ENCODE peak calls at places on chromosomes 7 and 10, in five cellular contexts. D is fibroblast of mammary gland; K is colonic mucosa; A is stimulated activated CD4-positive, alpha-beta T cell treated with anti-CD3 and anti-CD28 coated beads, Interleukin-4, amount 100 ng/mL, for 24 hours; G is mesenchymal stem cell. R is an unnamed sample.

GRCh38 chr10:103594326-103594725 is 100.8 kb downstream of the NEURL1 start:
- DNase-seq in D (no peak), G (no peak), K (no peak), A (no peak), R (no peak)

GRCh38 chr7:4682621-4683042 is 537 bp downstream of the FOXK1 start:
- DNase-seq in A (peak; percentile 29), K (peak; percentile 46), G (peak; percentile 49), D (no peak), R (peak; percentile 24)

GRCh38 chr7:106521115-106521514 is 139.8 kb downstream of the CCDC71L start:
- DNase-seq in A (peak; percentile 10), G (no peak), K (no peak), D (no peak), R (no peak)

GRCh38 chr10:129768437-129769355 is 195.4 kb downstream of the EBF3 start:
- DNase-seq in K (peak; percentile 10), G (no peak), A (no peak), D (no peak), R (no peak)

GRCh38 chr10:46546591-46547330 is 9.7 kb downstream of the GPRIN2 start:
- DNase-seq in A (peak; percentile 3), K (peak; percentile 19), D (no peak), G (no peak), R (no peak)

GRCh38 chr10:88066876-88067275 is 203.5 kb downstream of the PTEN start:
- DNase-seq in D (no peak), A (no peak), K (no peak), G (no peak), R (no peak)

GRCh38 chr7:30470783-30471182 is 7.8 kb downstream of the NOD1 start:
- DNase-seq in D (peak; percentile 92), G (peak; percentile 92), K (peak; percentile 57), A (no peak), R (no peak)

GRCh38 chr7:157339777-157340677 is 3.2 kb downstream of the DNAJB6 start:
- DNase-seq in G (peak; percentile 76), A (peak; percentile 75), K (peak; percentile 74), D (peak; percentile 78), R (peak; percentile 49)

GRCh38 chr7:107069457-107069856 is 25.0 kb downstream of the PRKAR2B start:
- DNase-seq in A (no peak), K (no peak), G (peak; percentile 46), D (no peak), R (no peak)

GRCh38 chr10:102835007-102835482 is 2.2 kb downstream of the CYP17A1 start:
- DNase-seq in G (peak; percentile 80), D (peak; percentile 77), K (peak; percentile 80), A (peak; percentile 82), R (peak; percentile 60)

GRCh38 chr10:70459061-70459770 is 17.7 kb upstream of the NODAL start:
- DNase-seq in G (no peak), A (no peak), K (no peak), D (no peak), R (no peak)

GRCh38 chr7:155252388-155252957 is 45.2 kb upstream of the INSIG1 start:
- DNase-seq in D (peak; percentile 56), A (no peak), K (no peak), G (no peak), R (no peak)

GRCh38 chr10:17316488-17317170 is 88.6 kb downstream of the VIM start:
- DNase-seq in D (no peak), A (no peak), K (no peak), G (no peak), R (no peak)

GRCh38 chr7:159098795-159099194 is 45.9 kb downstream of the VIPR2 start:
- DNase-seq in D (no peak), G (no peak), A (no peak), K (no peak), R (no peak)

GRCh38 chr7:66181845-66182244 is 23.3 kb upstream of the TPST1 start:
- DNase-seq in D (no peak), G (no peak), A (no peak), K (no peak), R (no peak)

GRCh38 chr10:114766470-114766869 is 55.1 kb upstream of the FHIP2A start:
- DNase-seq in D (no peak), K (peak; percentile 54), G (no peak), A (no peak), R (no peak)

GRCh38 chr7:144069511-144069910 is at the start of gene OR2A25:
- DNase-seq in A (no peak), K (no peak), D (no peak), G (no peak), R (no peak)

GRCh38 chr7:561631-562393 is 42.2 kb upstream of the PDGFA start:
- DNase-seq in A (no peak), K (peak; percentile 48), G (no peak), D (no peak), R (no peak)

GRCh38 chr7:22082886-22083710 is 137.4 kb upstream of the CDCA7L start:
- DNase-seq in D (peak; percentile 59), A (peak; percentile 82), K (peak; percentile 95), G (peak; percentile 86), R (peak; percentile 70)

GRCh38 chr7:83150310-83150709 is 12.4 kb downstream of the PCLO start:
- DNase-seq in A (no peak), G (no peak), D (no peak), K (no peak), R (no peak)

GRCh38 chr7:30980751-30981150 is 17.0 kb downstream of the GHRHR start:
- DNase-seq in G (no peak), A (no peak), K (no peak), D (no peak), R (no peak)

GRCh38 chr7:27110163-27110976 is 7.9 kb upstream of the HOXA2 start:
- DNase-seq in G (peak; percentile 67), K (peak; percentile 86), D (peak; percentile 69), A (no peak), R (no peak)

GRCh38 chr7:70434376-70434775 is 697.6 kb upstream of the GALNT17 start:
- DNase-seq in K (no peak), D (peak; percentile 11), G (no peak), A (no peak), R (no peak)

GRCh38 chr10:100014129-100014762 is 4.5 kb upstream of the DNMBP start:
- DNase-seq in G (no peak), A (no peak), D (no peak), K (no peak), R (no peak)

GRCh38 chr7:136845899-136846465 is 22.5 kb upstream of the CHRM2 start:
- DNase-seq in A (no peak), K (no peak), D (no peak), G (peak; percentile 67), R (no peak)

GRCh38 chr10:88553116-88553752 is 29.9 kb downstream of the RNLS start:
- DNase-seq in K (peak; percentile 37), D (peak; percentile 90), A (peak; percentile 45), G (peak; percentile 78), R (no peak)

GRCh38 chr7:74193054-74193453 is 16.8 kb upstream of the LAT2 start:
- DNase-seq in K (no peak), G (no peak), A (no peak), D (no peak), R (no peak)

GRCh38 chr10:114110174-114110972 is 63.6 kb downstream of the CCDC186 start:
- DNase-seq in G (no peak), D (peak; percentile 1), K (no peak), A (no peak), R (no peak)

GRCh38 chr7:103859699-103860098 is 129.8 kb downstream of the RELN start:
- DNase-seq in A (no peak), G (no peak), D (no peak), K (no peak), R (no peak)

GRCh38 chr7:41641006-41641714 is 61.7 kb downstream of the INHBA start:
- DNase-seq in D (no peak), A (no peak), K (no peak), G (no peak), R (no peak)

GRCh38 chr7:38773430-38773829 is 135.6 kb downstream of the VPS41 start:
- DNase-seq in G (no peak), K (no peak), D (peak; percentile 49), A (no peak), R (no peak)

GRCh38 chr10:128431506-128431905 is 305.3 kb upstream of the MKI67 start:
- DNase-seq in A (no peak), D (no peak), G (no peak), K (no peak), R (no peak)